ENCODE peak calls at places on chromosomes 12 and 14, in five cellular contexts. One of them, this sample, is unnamed.

GRCh38 chr12:86256169-86256568 is at the start of gene MGAT4C:
- DNase-seq in stimulated activated CD4-positive, alpha-beta T cell treated with anti-CD3 and anti-CD28 coated beads, Interleukin-4, amount 100 ng/mL, for 48 hours: no peak
- DNase-seq in pons: no peak
- DNase-seq in NCI-H146: peak; percentile 97
- DNase-seq in KBM-7: no peak
- DNase-seq in this sample: no peak

GRCh38 chr12:109458086-109458485 is 19.0 kb downstream of the KCTD10 start:
- DNase-seq in stimulated activated CD4-positive, alpha-beta T cell treated with anti-CD3 and anti-CD28 coated beads, Interleukin-4, amount 100 ng/mL, for 48 hours: no peak
- DNase-seq in pons: peak; percentile 22
- DNase-seq in NCI-H146: no peak
- DNase-seq in KBM-7: no peak
- DNase-seq in this sample: no peak

GRCh38 chr14:54483848-54484247 is 4.9 kb downstream of the GMFB start:
- DNase-seq in stimulated activated CD4-positive, alpha-beta T cell treated with anti-CD3 and anti-CD28 coated beads, Interleukin-4, amount 100 ng/mL, for 48 hours: no peak
- DNase-seq in pons: no peak
- DNase-seq in NCI-H146: no peak
- DNase-seq in KBM-7: no peak
- DNase-seq in this sample: no peak

GRCh38 chr14:35576260-35576659 is 42.3 kb downstream of the INSM2 start:
- DNase-seq in stimulated activated CD4-positive, alpha-beta T cell treated with anti-CD3 and anti-CD28 coated beads, Interleukin-4, amount 100 ng/mL, for 48 hours: no peak
- DNase-seq in pons: no peak
- DNase-seq in NCI-H146: no peak
- DNase-seq in KBM-7: no peak
- DNase-seq in this sample: no peak

GRCh38 chr12:75708829-75709228 is 197.4 kb upstream of the KRR1 start:
- DNase-seq in stimulated activated CD4-positive, alpha-beta T cell treated with anti-CD3 and anti-CD28 coated beads, Interleukin-4, amount 100 ng/mL, for 48 hours: no peak
- DNase-seq in pons: no peak
- DNase-seq in NCI-H146: no peak
- DNase-seq in KBM-7: no peak
- DNase-seq in this sample: no peak

GRCh38 chr14:31449971-31450610 is 7.2 kb downstream of the DTD2 start:
- DNase-seq in stimulated activated CD4-positive, alpha-beta T cell treated with anti-CD3 and anti-CD28 coated beads, Interleukin-4, amount 100 ng/mL, for 48 hours: no peak
- DNase-seq in pons: peak; percentile 72
- DNase-seq in NCI-H146: peak; percentile 1
- DNase-seq in KBM-7: peak; percentile 51
- DNase-seq in this sample: peak; percentile 55

GRCh38 chr14:70320294-70320693 is 39.2 kb downstream of the COX16 start:
- DNase-seq in stimulated activated CD4-positive, alpha-beta T cell treated with anti-CD3 and anti-CD28 coated beads, Interleukin-4, amount 100 ng/mL, for 48 hours: no peak
- DNase-seq in pons: no peak
- DNase-seq in NCI-H146: no peak
- DNase-seq in KBM-7: no peak
- DNase-seq in this sample: no peak

GRCh38 chr12:67161322-67161918 is 107.7 kb upstream of the CAND1 start:
- DNase-seq in stimulated activated CD4-positive, alpha-beta T cell treated with anti-CD3 and anti-CD28 coated beads, Interleukin-4, amount 100 ng/mL, for 48 hours: peak; percentile 14
- DNase-seq in pons: peak; percentile 24
- DNase-seq in NCI-H146: peak; percentile 38
- DNase-seq in KBM-7: peak; percentile 35
- DNase-seq in this sample: peak; percentile 51

GRCh38 chr14:106277503-106277902 is 751.1 kb downstream of the TMEM121 start:
- DNase-seq in stimulated activated CD4-positive, alpha-beta T cell treated with anti-CD3 and anti-CD28 coated beads, Interleukin-4, amount 100 ng/mL, for 48 hours: no peak
- DNase-seq in pons: no peak
- DNase-seq in NCI-H146: peak; percentile 16
- DNase-seq in KBM-7: peak; percentile 38
- DNase-seq in this sample: peak; percentile 8

GRCh38 chr12:40312982-40313576 is 88.3 kb downstream of the LRRK2 start:
- DNase-seq in stimulated activated CD4-positive, alpha-beta T cell treated with anti-CD3 and anti-CD28 coated beads, Interleukin-4, amount 100 ng/mL, for 48 hours: no peak
- DNase-seq in pons: no peak
- DNase-seq in NCI-H146: no peak
- DNase-seq in KBM-7: no peak
- DNase-seq in this sample: peak; percentile 47

GRCh38 chr12:48004941-48005749 is 869 bp upstream of the COL2A1 start:
- DNase-seq in stimulated activated CD4-positive, alpha-beta T cell treated with anti-CD3 and anti-CD28 coated beads, Interleukin-4, amount 100 ng/mL, for 48 hours: no peak
- DNase-seq in pons: no peak
- DNase-seq in NCI-H146: peak; percentile 92
- DNase-seq in KBM-7: no peak
- DNase-seq in this sample: no peak

GRCh38 chr12:31780096-31780495 is 51.3 kb upstream of the AMN1 start:
- DNase-seq in stimulated activated CD4-positive, alpha-beta T cell treated with anti-CD3 and anti-CD28 coated beads, Interleukin-4, amount 100 ng/mL, for 48 hours: no peak
- DNase-seq in pons: no peak
- DNase-seq in NCI-H146: no peak
- DNase-seq in KBM-7: no peak
- DNase-seq in this sample: no peak

GRCh38 chr12:75705749-75706719 is 194.6 kb upstream of the KRR1 start:
- DNase-seq in stimulated activated CD4-positive, alpha-beta T cell treated with anti-CD3 and anti-CD28 coated beads, Interleukin-4, amount 100 ng/mL, for 48 hours: no peak
- DNase-seq in pons: peak; percentile 40
- DNase-seq in NCI-H146: peak; percentile 24
- DNase-seq in KBM-7: peak; percentile 45
- DNase-seq in this sample: no peak

GRCh38 chr12:112121780-112122565 is 3.4 kb upstream of the TRAFD1 start:
- DNase-seq in stimulated activated CD4-positive, alpha-beta T cell treated with anti-CD3 and anti-CD28 coated beads, Interleukin-4, amount 100 ng/mL, for 48 hours: no peak
- DNase-seq in pons: peak; percentile 49
- DNase-seq in NCI-H146: no peak
- DNase-seq in KBM-7: no peak
- DNase-seq in this sample: no peak

GRCh38 chr14:105927094-105927475 is 400.7 kb downstream of the TMEM121 start:
- DNase-seq in stimulated activated CD4-positive, alpha-beta T cell treated with anti-CD3 and anti-CD28 coated beads, Interleukin-4, amount 100 ng/mL, for 48 hours: no peak
- DNase-seq in pons: no peak
- DNase-seq in NCI-H146: no peak
- DNase-seq in KBM-7: no peak
- DNase-seq in this sample: no peak

GRCh38 chr12:51687142-51687935 is 96.3 kb downstream of the SCN8A start:
- DNase-seq in stimulated activated CD4-positive, alpha-beta T cell treated with anti-CD3 and anti-CD28 coated beads, Interleukin-4, amount 100 ng/mL, for 48 hours: no peak
- DNase-seq in pons: no peak
- DNase-seq in NCI-H146: no peak
- DNase-seq in KBM-7: no peak
- DNase-seq in this sample: peak; percentile 26

GRCh38 chr12:76554411-76555225 is 5.0 kb downstream of the OSBPL8 start:
- DNase-seq in stimulated activated CD4-positive, alpha-beta T cell treated with anti-CD3 and anti-CD28 coated beads, Interleukin-4, amount 100 ng/mL, for 48 hours: no peak
- DNase-seq in pons: no peak
- DNase-seq in NCI-H146: no peak
- DNase-seq in KBM-7: peak; percentile 42
- DNase-seq in this sample: no peak

GRCh38 chr14:32421781-32422180 is 92.7 kb downstream of the AKAP6 start:
- DNase-seq in stimulated activated CD4-positive, alpha-beta T cell treated with anti-CD3 and anti-CD28 coated beads, Interleukin-4, amount 100 ng/mL, for 48 hours: no peak
- DNase-seq in pons: no peak
- DNase-seq in NCI-H146: no peak
- DNase-seq in KBM-7: no peak
- DNase-seq in this sample: no peak

GRCh38 chr12:76922821-76923315 is 44.0 kb upstream of the CSRP2 start:
- DNase-seq in stimulated activated CD4-positive, alpha-beta T cell treated with anti-CD3 and anti-CD28 coated beads, Interleukin-4, amount 100 ng/mL, for 48 hours: no peak
- DNase-seq in pons: no peak
- DNase-seq in NCI-H146: no peak
- DNase-seq in KBM-7: no peak
- DNase-seq in this sample: no peak

GRCh38 chr12:131589966-131590365 is 120.9 kb upstream of the SFSWAP start:
- DNase-seq in stimulated activated CD4-positive, alpha-beta T cell treated with anti-CD3 and anti-CD28 coated beads, Interleukin-4, amount 100 ng/mL, for 48 hours: no peak
- DNase-seq in pons: no peak
- DNase-seq in NCI-H146: no peak
- DNase-seq in KBM-7: no peak
- DNase-seq in this sample: peak; percentile 72

GRCh38 chr12:54988402-54989054 is 4.0 kb upstream of the TESPA1 start:
- DNase-seq in stimulated activated CD4-positive, alpha-beta T cell treated with anti-CD3 and anti-CD28 coated beads, Interleukin-4, amount 100 ng/mL, for 48 hours: no peak
- DNase-seq in pons: peak; percentile 86
- DNase-seq in NCI-H146: no peak
- DNase-seq in KBM-7: no peak
- DNase-seq in this sample: no peak

GRCh38 chr14:28666961-28667360 is 99.6 kb upstream of the FOXG1 start:
- DNase-seq in stimulated activated CD4-positive, alpha-beta T cell treated with anti-CD3 and anti-CD28 coated beads, Interleukin-4, amount 100 ng/mL, for 48 hours: no peak
- DNase-seq in pons: no peak
- DNase-seq in NCI-H146: no peak
- DNase-seq in KBM-7: no peak
- DNase-seq in this sample: no peak

GRCh38 chr14:96164861-96165490 is 39.7 kb upstream of the BDKRB2 start:
- DNase-seq in stimulated activated CD4-positive, alpha-beta T cell treated with anti-CD3 and anti-CD28 coated beads, Interleukin-4, amount 100 ng/mL, for 48 hours: no peak
- DNase-seq in pons: no peak
- DNase-seq in NCI-H146: no peak
- DNase-seq in KBM-7: no peak
- DNase-seq in this sample: no peak

GRCh38 chr14:100523536-100524025 is 63.6 kb downstream of the BEGAIN start:
- DNase-seq in stimulated activated CD4-positive, alpha-beta T cell treated with anti-CD3 and anti-CD28 coated beads, Interleukin-4, amount 100 ng/mL, for 48 hours: no peak
- DNase-seq in pons: no peak
- DNase-seq in NCI-H146: no peak
- DNase-seq in KBM-7: no peak
- DNase-seq in this sample: no peak

GRCh38 chr12:54197037-54197909 is 8.5 kb upstream of the SMUG1 start:
- DNase-seq in stimulated activated CD4-positive, alpha-beta T cell treated with anti-CD3 and anti-CD28 coated beads, Interleukin-4, amount 100 ng/mL, for 48 hours: no peak
- DNase-seq in pons: no peak
- DNase-seq in NCI-H146: no peak
- DNase-seq in KBM-7: no peak
- DNase-seq in this sample: peak; percentile 73

GRCh38 chr12:50441763-50442162 is 41.1 kb downstream of the LARP4 start:
- DNase-seq in stimulated activated CD4-positive, alpha-beta T cell treated with anti-CD3 and anti-CD28 coated beads, Interleukin-4, amount 100 ng/mL, for 48 hours: no peak
- DNase-seq in pons: no peak
- DNase-seq in NCI-H146: no peak
- DNase-seq in KBM-7: no peak
- DNase-seq in this sample: no peak

GRCh38 chr14:59332727-59333126 is 132.5 kb downstream of the GPR135 start:
- DNase-seq in stimulated activated CD4-positive, alpha-beta T cell treated with anti-CD3 and anti-CD28 coated beads, Interleukin-4, amount 100 ng/mL, for 48 hours: no peak
- DNase-seq in pons: no peak
- DNase-seq in NCI-H146: no peak
- DNase-seq in KBM-7: no peak
- DNase-seq in this sample: no peak

GRCh38 chr12:116642683-116643082 is 83.5 kb downstream of the MAP1LC3B2 start:
- DNase-seq in stimulated activated CD4-positive, alpha-beta T cell treated with anti-CD3 and anti-CD28 coated beads, Interleukin-4, amount 100 ng/mL, for 48 hours: no peak
- DNase-seq in pons: no peak
- DNase-seq in NCI-H146: no peak
- DNase-seq in KBM-7: peak; percentile 50
- DNase-seq in this sample: peak; percentile 86

GRCh38 chr14:64708148-64709004 is 4.2 kb downstream of the PLEKHG3 start:
- DNase-seq in stimulated activated CD4-positive, alpha-beta T cell treated with anti-CD3 and anti-CD28 coated beads, Interleukin-4, amount 100 ng/mL, for 48 hours: no peak
- DNase-seq in pons: peak; percentile 77
- DNase-seq in NCI-H146: no peak
- DNase-seq in KBM-7: peak; percentile 94
- DNase-seq in this sample: peak; percentile 97

GRCh38 chr12:31220633-31221565 is 105.1 kb downstream of the SINHCAF start:
- DNase-seq in stimulated activated CD4-positive, alpha-beta T cell treated with anti-CD3 and anti-CD28 coated beads, Interleukin-4, amount 100 ng/mL, for 48 hours: no peak
- DNase-seq in pons: peak; percentile 22
- DNase-seq in NCI-H146: no peak
- DNase-seq in KBM-7: no peak
- DNase-seq in this sample: no peak